ENCODE peak calls at places on chromosomes 12 and 14, in four cellular contexts. T, E, K and F are unnamed samples.

GRCh38 chr14:52080817-52081755 is 12.2 kb upstream of the NID2 start:
- DNase-seq in K (no peak), E (peak), T (no peak), F (no peak)

GRCh38 chr12:31715283-31715825 is 13.5 kb downstream of the AMN1 start:
- DNase-seq in T (no peak), K (peak), E (no peak), F (no peak)

GRCh38 chr12:95200128-95200973 is 16.9 kb downstream of the FGD6 start:
- DNase-seq in E (no peak), T (no peak), K (no peak), F (no peak)

GRCh38 chr14:79136437-79137430 is 966.6 kb downstream of the NRXN3 start:
- DNase-seq in E (no peak), K (no peak), T (no peak), F (no peak)

GRCh38 chr14:71665157-71665556 is 267.1 kb upstream of the RGS6 start:
- DNase-seq in T (no peak), K (no peak), E (no peak), F (no peak)

GRCh38 chr12:47740536-47741339 is 15.4 kb upstream of the ENDOU start:
- DNase-seq in T (no peak), K (no peak), E (no peak), F (peak)

GRCh38 chr12:75551477-75551876 is 40.1 kb upstream of the KRR1 start:
- DNase-seq in T (no peak), E (no peak), K (no peak), F (no peak)

GRCh38 chr12:61220337-61220736 is 1039.9 kb upstream of the USP15 start:
- DNase-seq in T (no peak), K (no peak), E (no peak), F (no peak)

GRCh38 chr14:68987653-68988036 is 8.5 kb upstream of the ACTN1 start:
- DNase-seq in T (no peak), K (no peak), E (no peak), F (peak)

GRCh38 chr14:51652168-51653095 is 722 bp downstream of the FRMD6 start:
- DNase-seq in E (no peak), T (peak), K (peak), F (peak)

GRCh38 chr12:1517007-1517406 is 77.4 kb downstream of the FBXL14 start:
- DNase-seq in K (no peak), E (no peak), T (no peak), F (peak)

GRCh38 chr12:57619434-57620244 is 8.4 kb downstream of the ARHGEF25 start:
- DNase-seq in E (no peak), T (peak), K (no peak), F (no peak)

GRCh38 chr12:51926718-51927117 is 19.4 kb downstream of the ACVRL1 start:
- DNase-seq in K (no peak), T (no peak), E (peak), F (no peak)

GRCh38 chr12:124913474-124914391 is 717 bp downstream of the UBC start:
- DNase-seq in T (peak), E (no peak), K (peak), F (peak)

GRCh38 chr12:103645202-103645601 is 58.1 kb downstream of the STAB2 start:
- DNase-seq in T (no peak), E (no peak), K (no peak), F (no peak)

GRCh38 chr12:16350682-16351081 is 3.2 kb downstream of the MGST1 start:
- DNase-seq in E (peak), K (no peak), T (peak), F (no peak)

GRCh38 chr12:26340649-26341048 is 145.3 kb downstream of the SSPN start:
- DNase-seq in E (no peak), T (no peak), K (no peak), F (no peak)

GRCh38 chr14:88729159-88729558 is 63.6 kb downstream of the EML5 start:
- DNase-seq in E (no peak), K (no peak), T (no peak), F (peak)

GRCh38 chr12:48980953-48981756 is 3.0 kb downstream of the WNT1 start:
- DNase-seq in K (no peak), E (no peak), T (no peak), F (peak)

GRCh38 chr14:105931808-105932483 is 405.6 kb downstream of the TMEM121 start:
- DNase-seq in E (no peak), T (no peak), K (no peak), F (peak)

GRCh38 chr12:41967668-41968649 is 176.7 kb downstream of the GXYLT1 start:
- DNase-seq in T (no peak), K (no peak), E (no peak), F (peak)

GRCh38 chr12:44847888-44848770 is 28.0 kb downstream of the NELL2 start:
- DNase-seq in K (no peak), E (no peak), T (no peak), F (no peak)

GRCh38 chr12:46556820-46557524 is 184.4 kb upstream of the SLC38A2 start:
- DNase-seq in T (no peak), K (no peak), E (peak), F (no peak)

GRCh38 chr12:122845041-122845864 is 10.0 kb downstream of the HIP1R start:
- DNase-seq in T (peak), E (no peak), K (no peak), F (peak)

GRCh38 chr12:93244514-93245077 is 133.1 kb upstream of the NUDT4 start:
- DNase-seq in E (no peak), K (no peak), T (no peak), F (no peak)

DNA sequence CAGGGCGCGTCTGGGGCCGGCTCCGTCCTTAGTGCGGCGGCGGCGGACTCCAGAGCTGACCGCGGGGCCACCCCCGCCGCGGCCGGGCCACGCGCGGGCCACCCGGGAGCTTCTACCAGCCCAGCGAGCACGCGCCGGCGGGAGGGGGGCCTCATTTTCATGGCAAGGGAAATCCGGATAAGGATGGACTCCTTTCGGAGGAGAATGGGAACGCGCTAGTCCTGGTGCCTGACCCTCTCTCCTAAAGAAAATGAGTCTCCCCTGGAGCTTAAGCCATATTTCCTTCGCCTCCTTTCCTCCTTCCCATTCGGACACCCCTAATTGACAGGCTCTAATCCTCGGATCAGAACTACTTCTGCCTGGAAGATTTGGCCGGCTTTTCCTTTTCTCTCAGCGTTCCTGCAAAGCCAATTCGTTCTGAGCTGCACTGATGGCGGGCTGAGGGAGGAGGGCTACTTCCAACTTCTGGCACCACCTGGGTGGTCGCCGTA is 81.8 kb upstream of the HMGA2 start:
- DNase-seq in T (no peak), E (no peak), K (no peak), F (no peak)
- TF ChIP-seq POLR2AphosphoS5 in T (no peak), E (no peak), K (no peak), F (no peak)

GRCh38 chr14:55103005-55103640 is 25.9 kb upstream of the LGALS3 start:
- DNase-seq in E (peak), K (peak), T (peak), F (no peak)
- TF ChIP-seq POLR2AphosphoS5 in E (no peak), K (peak), T (peak), F (peak)

GRCh38 chr14:21245813-21246212 is 23.4 kb downstream of the HNRNPC start:
- DNase-seq in E (no peak), K (no peak), T (no peak), F (no peak)
- TF ChIP-seq POLR2AphosphoS5 in E (no peak), K (peak), T (no peak), F (no peak)

DNA sequence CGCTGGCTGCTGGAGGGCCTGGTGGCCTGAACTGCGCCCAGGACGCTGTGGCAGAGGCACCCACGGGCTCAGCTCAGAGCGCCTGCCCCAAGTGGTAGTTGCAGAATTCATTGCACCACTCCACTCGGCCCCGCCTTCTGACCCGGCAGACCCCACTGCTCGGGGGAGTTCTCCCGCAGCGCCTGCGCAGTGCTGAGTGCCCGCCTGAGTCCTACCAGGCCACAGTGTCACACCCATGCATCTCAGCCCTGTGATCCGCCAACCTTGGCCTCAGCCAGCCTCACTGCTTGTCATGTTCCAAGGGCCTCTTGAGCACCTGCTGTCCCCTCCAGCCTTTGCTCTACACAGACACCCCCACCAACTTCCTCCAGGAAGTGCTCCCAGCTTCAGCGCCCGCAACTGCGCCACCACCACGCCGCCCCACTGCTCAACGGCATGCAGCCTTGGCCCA is 12.2 kb downstream of the DEGS2 start:
- DNase-seq in K (peak), E (no peak), T (no peak), F (peak)
- TF ChIP-seq POLR2AphosphoS5 in K (no peak), E (no peak), T (no peak), F (no peak)

DNA sequence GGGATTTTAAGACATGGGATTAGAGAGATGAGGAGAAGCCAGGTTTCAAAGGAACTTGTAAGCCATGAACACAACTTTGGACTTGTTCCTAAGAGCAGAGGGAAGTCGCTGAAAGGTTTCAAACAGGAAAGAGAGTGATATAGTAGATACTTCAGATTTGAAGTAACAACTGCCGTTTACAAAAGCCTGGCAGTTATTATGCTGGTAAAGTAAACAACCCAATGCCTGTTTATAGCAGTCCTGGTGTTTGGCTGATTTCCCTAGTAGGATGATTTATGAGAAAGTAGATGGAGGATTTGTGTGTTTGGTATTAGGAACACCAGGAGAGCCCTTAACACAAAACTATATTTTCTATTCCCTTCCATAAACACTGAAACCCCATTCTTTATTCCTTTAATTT is 285.7 kb downstream of the RMST start:
- DNase-seq in K (no peak), T (no peak), E (no peak), F (no peak)
- TF ChIP-seq POLR2AphosphoS5 in K (no peak), T (no peak), E (no peak), F (no peak)

GRCh38 chr12:109160433-109160832 is 44.0 kb downstream of the ACACB start:
- DNase-seq in K (no peak), E (no peak), T (peak), F (no peak)
- TF ChIP-seq POLR2AphosphoS5 in K (no peak), E (no peak), T (peak), F (no peak)

DNA sequence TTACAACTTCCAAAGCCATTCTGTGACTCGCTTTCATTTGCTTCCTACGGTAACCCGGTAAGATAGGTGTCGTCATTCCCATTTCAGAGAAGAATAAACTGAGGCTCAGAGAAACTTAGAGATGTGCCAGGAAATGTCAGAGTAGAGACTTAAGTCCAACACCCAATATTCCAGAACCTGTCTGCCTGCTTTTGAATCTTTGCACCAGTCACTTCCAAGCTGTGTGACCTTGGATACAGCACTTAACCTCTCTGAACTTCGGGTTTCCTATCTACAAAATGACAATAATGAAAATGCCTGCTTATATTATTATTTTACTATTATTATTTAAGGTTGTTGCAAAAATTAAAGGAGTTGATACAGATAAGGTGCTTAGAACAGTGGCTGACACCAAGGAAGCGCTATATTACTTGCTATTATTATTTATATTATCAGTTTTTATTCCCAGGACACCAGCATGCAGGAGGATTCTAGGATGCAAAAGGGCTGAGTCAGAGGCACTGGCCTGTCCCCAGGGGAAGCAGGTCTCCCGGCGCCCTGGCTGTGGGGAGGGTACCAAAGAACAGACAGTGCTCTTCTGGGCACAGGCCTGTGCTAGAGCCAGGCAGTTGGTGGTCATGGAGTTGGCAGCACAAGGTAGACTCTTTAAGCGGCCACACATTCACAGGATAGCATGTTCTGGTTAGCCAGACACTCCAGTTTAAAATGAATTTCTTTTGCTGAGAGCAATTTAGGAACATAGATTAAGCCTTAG is 5.4 kb downstream of the HSPB8 start:
- DNase-seq in E (no peak), T (peak), K (no peak), F (no peak)
- TF ChIP-seq POLR2AphosphoS5 in E (no peak), T (no peak), K (no peak), F (no peak)

GRCh38 chr12:69415471-69416275 is 54.5 kb upstream of the FRS2 start:
- DNase-seq in E (peak), T (peak), K (no peak), F (peak)
- TF ChIP-seq POLR2AphosphoS5 in E (no peak), T (no peak), K (no peak), F (peak)

GRCh38 chr14:77120771-77121743 is 20.5 kb downstream of the ZDHHC22 start:
- DNase-seq in K (peak), E (no peak), T (no peak), F (no peak)
- TF ChIP-seq POLR2AphosphoS5 in K (no peak), E (no peak), T (no peak), F (no peak)